ENCODE peak calls at places on chromosomes 3 and 15, in ten cellular contexts. P is NCI-H82; N is germinal center; B is naive thymus-derived CD8-positive, alpha-beta T cell; I is body of pancreas; T is SJSA1; A is K562; C is HS-5; J is astrocyte; Q is Caco-2. K is an unnamed sample.

GRCh38 chr3:196268270-196269163 is 19.0 kb downstream of the PCYT1A start:
- DNase-seq in P (no peak), N (no peak), B (no peak), I (no peak), T (peak; percentile 92), A (no peak), C (no peak), J (peak; percentile 60), Q (no peak), K (peak; percentile 71)

GRCh38 chr3:99410789-99411311 is 227.5 kb upstream of the COL8A1 start:
- DNase-seq in P (peak; percentile 56), N (no peak), B (no peak), I (no peak), T (peak; percentile 55), A (no peak), C (no peak), J (peak; percentile 92), Q (no peak), K (peak; percentile 80)

GRCh38 chr3:175457301-175457700 is 598.2 kb downstream of the NAALADL2 start:
- DNase-seq in P (no peak), N (no peak), B (no peak), I (no peak), T (no peak), A (no peak), C (no peak), J (no peak), Q (no peak), K (no peak)

GRCh38 chr3:55177749-55178148 is 249.9 kb upstream of the LRTM1 start:
- DNase-seq in P (no peak), N (no peak), B (no peak), I (no peak), T (no peak), A (no peak), C (no peak), J (no peak), Q (no peak), K (no peak)

GRCh38 chr3:186933801-186934200 is 3.5 kb downstream of the ST6GAL1 start:
- DNase-seq in P (no peak), N (no peak), B (no peak), I (no peak), T (no peak), A (no peak), C (no peak), J (no peak), Q (no peak), K (no peak)

GRCh38 chr3:127307918-127308317 is 20.1 kb upstream of the PRR20G start:
- DNase-seq in P (no peak), N (no peak), B (no peak), I (no peak), T (no peak), A (no peak), C (no peak), J (no peak), Q (no peak), K (no peak)

GRCh38 chr15:89494941-89495637 is 1.3 kb downstream of the RHCG start:
- DNase-seq in P (peak; percentile 72), N (no peak), B (no peak), I (no peak), T (peak; percentile 5), A (peak; percentile 45), C (no peak), J (no peak), Q (peak; percentile 32), K (no peak)

GRCh38 chr3:176513604-176514003 is 683.7 kb downstream of the TBL1XR1 start:
- DNase-seq in P (no peak), N (no peak), B (no peak), I (no peak), T (no peak), A (no peak), C (no peak), J (no peak), Q (peak; percentile 47), K (no peak)

GRCh38 chr15:71189723-71190122 is 74.5 kb downstream of the THSD4 start:
- DNase-seq in P (no peak), N (no peak), B (no peak), I (no peak), T (no peak), A (no peak), C (no peak), J (peak; percentile 46), Q (no peak), K (no peak)

GRCh38 chr3:37532168-37532567 is 329.5 kb upstream of the CTDSPL start:
- DNase-seq in P (no peak), N (no peak), B (no peak), I (no peak), T (no peak), A (no peak), C (no peak), J (no peak), Q (no peak), K (no peak)

GRCh38 chr3:186057594-186057993 is 51.3 kb downstream of the ETV5 start:
- DNase-seq in P (no peak), N (no peak), B (no peak), I (no peak), T (no peak), A (no peak), C (peak; percentile 83), J (peak; percentile 91), Q (peak; percentile 5), K (peak; percentile 39)

K was measured in stromal cell of bone marrow.